ENCODE peak calls at places on chromosomes 6 and 20, in ten cellular contexts. Z is heart right ventricle; F is adrenal gland; U is PC-3; J is left ventricle myocardium inferior; W is MM.1S; Q is left lung; E is BJ; O is upper lobe of left lung; X is CD8-positive, alpha-beta T cell. A is an unnamed sample.

GRCh38 chr6:158040051-158040803 is 58.6 kb downstream of the SYNJ2 start:
- DNase-seq in Z (no peak), F (peak; percentile 77), U (peak; percentile 90), J (no peak), W (no peak), Q (no peak), E (peak; percentile 92), O (no peak), X (no peak), A (peak; percentile 46)

GRCh38 chr20:47568019-47568418 is 66.3 kb downstream of the NCOA3 start:
- DNase-seq in Z (peak; percentile 52), F (peak; percentile 58), U (peak; percentile 89), J (no peak), W (no peak), Q (no peak), E (no peak), O (no peak), X (no peak), A (no peak)

GRCh38 chr6:132797975-132798819 is at the start of gene SLC18B1:
- DNase-seq in Z (peak; percentile 47), F (peak; percentile 73), U (peak; percentile 32), J (peak; percentile 60), W (peak; percentile 26), Q (peak; percentile 76), E (no peak), O (peak; percentile 92), X (peak; percentile 61), A (peak; percentile 62)

GRCh38 chr6:127477648-127478047 is 18.5 kb upstream of the KIAA0408 start:
- DNase-seq in Z (no peak), F (no peak), U (no peak), J (no peak), W (no peak), Q (no peak), E (no peak), O (no peak), X (no peak), A (peak; percentile 49)

GRCh38 chr6:155439376-155439775 is 16.3 kb downstream of the NOX3 start:
- DNase-seq in Z (no peak), F (no peak), U (no peak), J (no peak), W (no peak), Q (no peak), E (no peak), O (no peak), X (no peak), A (no peak)

GRCh38 chr6:67606905-67607828 is 1027.9 kb upstream of the ADGRB3 start:
- DNase-seq in Z (no peak), F (no peak), U (peak; percentile 44), J (no peak), W (no peak), Q (no peak), E (no peak), O (no peak), X (no peak), A (no peak)

GRCh38 chr20:5686381-5687105 is 63.7 kb upstream of the SHLD1 start:
- DNase-seq in Z (no peak), F (no peak), U (no peak), J (no peak), W (no peak), Q (no peak), E (no peak), O (no peak), X (no peak), A (no peak)

GRCh38 chr6:91127752-91128151 is 540.9 kb upstream of the MAP3K7 start:
- DNase-seq in Z (no peak), F (no peak), U (no peak), J (no peak), W (no peak), Q (no peak), E (no peak), O (no peak), X (no peak), A (no peak)

GRCh38 chr6:10441655-10442009 is 26.8 kb upstream of the TFAP2A start:
- DNase-seq in Z (no peak), F (no peak), U (no peak), J (no peak), W (no peak), Q (no peak), E (no peak), O (no peak), X (no peak), A (no peak)

GRCh38 chr6:112795316-112795715 is 448.2 kb downstream of the RFPL4B start:
- DNase-seq in Z (no peak), F (no peak), U (no peak), J (no peak), W (no peak), Q (no peak), E (no peak), O (no peak), X (no peak), A (no peak)

GRCh38 chr6:93266418-93266817 is 152.9 kb downstream of the EPHA7 start:
- DNase-seq in Z (no peak), F (no peak), U (no peak), J (no peak), W (no peak), Q (no peak), E (no peak), O (no peak), X (no peak), A (no peak)

DNA sequence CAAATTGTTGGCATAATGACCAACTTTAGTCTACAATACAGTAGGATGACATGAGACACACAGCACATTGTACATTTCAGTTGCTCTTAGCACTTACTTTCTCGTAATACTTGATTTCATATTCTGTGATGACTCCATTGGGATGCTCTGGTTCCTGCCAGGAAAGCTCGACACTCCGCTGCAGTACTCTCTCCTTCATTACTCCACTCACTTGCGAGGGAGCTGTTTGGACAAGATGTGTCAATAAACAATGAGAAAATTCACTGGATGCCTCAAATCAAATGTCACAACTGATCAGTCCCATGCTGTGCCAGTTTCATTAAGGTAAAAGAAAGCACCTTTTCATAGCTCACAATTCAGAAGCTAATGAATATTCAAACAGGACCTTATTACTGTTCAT is 147.2 kb downstream of the EPHA7 start:
- DNase-seq in Z (no peak), F (no peak), U (no peak), J (no peak), W (no peak), Q (no peak), E (no peak), O (no peak), X (no peak), A (no peak)
- H3K4me3 ChIP-seq in Z (no peak overlapping the region), F (no peak overlapping the region), U (no peak overlapping the region), J (no peak overlapping the region), W (no peak overlapping the region), Q (no peak overlapping the region), E (no peak overlapping the region), O (no peak overlapping the region), X (no peak overlapping the region), A (no peak overlapping the region)

GRCh38 chr20:46049190-46049589 is 20.2 kb downstream of the SLC12A5 start:
- DNase-seq in Z (no peak), F (no peak), U (no peak), J (no peak), W (no peak), Q (no peak), E (no peak), O (no peak), X (no peak), A (no peak)
- H3K27me3 ChIP-seq in Z (peaks cover 28% of the 10 kb centered on the region), F (no peaks in the 10 kb centered on the region), U (peaks cover 38% of the 10 kb centered on the region), J (peaks cover 97% of the 10 kb centered on the region), W (peaks cover 21% of the 10 kb centered on the region), Q (peaks cover 49% of the 10 kb centered on the region), E (peaks cover 1% of the 10 kb centered on the region), O (no peaks in the 10 kb centered on the region), X (no peaks in the 10 kb centered on the region), A (no peaks in the 10 kb centered on the region)

GRCh38 chr6:118650500-118651281 is 700 bp downstream of the CEP85L start:
- DNase-seq in Z (peak; percentile 33), F (peak; percentile 61), U (peak; percentile 34), J (peak; percentile 53), W (peak; percentile 31), Q (peak; percentile 63), E (no peak), O (peak; percentile 90), X (peak; percentile 43), A (peak; percentile 19)

GRCh38 chr6:118649918-118650499 is 1.4 kb downstream of the CEP85L start:
- DNase-seq in Z (no peak), F (no peak), U (no peak), J (no peak), W (no peak), Q (no peak), E (no peak), O (no peak), X (no peak), A (no peak)

GRCh38 chr6:118651282-118652050 is at the start of gene CEP85L:
- DNase-seq in Z (peak; percentile 91), F (peak; percentile 95), U (peak; percentile 82), J (peak; percentile 93), W (peak; percentile 92), Q (peak; percentile 93), E (peak; percentile 33), O (peak; percentile 99), X (peak; percentile 91), A (peak; percentile 79)

GRCh38 chr6:118646977-118647376 is 4.4 kb downstream of the CEP85L start:
- DNase-seq in Z (no peak), F (no peak), U (no peak), J (no peak), W (no peak), Q (no peak), E (no peak), O (no peak), X (no peak), A (no peak)

GRCh38 chr6:118648866-118649554 is 2.4 kb downstream of the CEP85L start:
- DNase-seq in Z (no peak), F (no peak), U (no peak), J (no peak), W (no peak), Q (no peak), E (no peak), O (no peak), X (no peak), A (no peak)
- H3K4me3 ChIP-seq in Z (no peak overlapping the region), F (peak overlapping the region; percentile 67), U (peak overlapping the region; percentile 78), J (peak overlapping the region; percentile 84), W (peak overlapping the region; percentile 94), Q (peak overlapping the region; percentile 84), E (peak overlapping the region; percentile 99), O (no peak overlapping the region), X (no peak overlapping the region), A (no peak overlapping the region)

GRCh38 chr20:62486431-62486954 is 10.7 kb upstream of the GATA5 start:
- DNase-seq in Z (no peak), F (no peak), U (no peak), J (no peak), W (no peak), Q (no peak), E (no peak), O (peak; percentile 39), X (no peak), A (no peak)

GRCh38 chr20:62484478-62484877 is 8.7 kb upstream of the GATA5 start:
- DNase-seq in Z (no peak), F (no peak), U (no peak), J (no peak), W (no peak), Q (no peak), E (no peak), O (peak; percentile 65), X (no peak), A (no peak)

GRCh38 chr20:62485701-62486089 is 9.9 kb upstream of the GATA5 start:
- DNase-seq in Z (no peak), F (no peak), U (no peak), J (no peak), W (no peak), Q (no peak), E (no peak), O (peak; percentile 54), X (no peak), A (no peak)

GRCh38 chr20:62483613-62484468 is 8.0 kb upstream of the GATA5 start:
- DNase-seq in Z (no peak), F (no peak), U (no peak), J (no peak), W (no peak), Q (no peak), E (no peak), O (peak; percentile 67), X (no peak), A (peak; percentile 28)

GRCh38 chr20:62485062-62485700 is 9.4 kb upstream of the GATA5 start:
- DNase-seq in Z (peak; percentile 27), F (peak; percentile 78), U (peak; percentile 22), J (no peak), W (no peak), Q (no peak), E (no peak), O (peak; percentile 67), X (no peak), A (peak; percentile 72)
- H3K27me3 ChIP-seq in Z (peaks cover 74% of the 10 kb centered on the region), F (no peaks in the 10 kb centered on the region), U (no peaks in the 10 kb centered on the region), J (peaks cover 98% of the 10 kb centered on the region), W (peaks cover 100% of the 10 kb centered on the region), Q (peaks cover 100% of the 10 kb centered on the region), E (peaks cover 29% of the 10 kb centered on the region), O (no peaks in the 10 kb centered on the region), X (peaks cover 10% of the 10 kb centered on the region), A (peaks cover 22% of the 10 kb centered on the region)